ENCODE peak calls at places on chromosomes 1 and 21, in four cellular contexts. One of them, this sample, is unnamed.

GRCh38 chr1:9687876-9688582 is 36.5 kb downstream of the PIK3CD start:
- DNase-seq in HepG2: no peak
- DNase-seq in K562: peak
- DNase-seq in gastrocnemius medialis: no peak
- DNase-seq in this sample: peak

GRCh38 chr1:118479351-118479750 is 294.3 kb upstream of the SPAG17 start:
- DNase-seq in gastrocnemius medialis: no peak
- DNase-seq in K562: no peak
- DNase-seq in HepG2: no peak
- DNase-seq in this sample: no peak

GRCh38 chr1:246435421-246436041 is 71.5 kb downstream of the SMYD3 start:
- DNase-seq in gastrocnemius medialis: no peak
- DNase-seq in K562: no peak
- DNase-seq in HepG2: no peak
- DNase-seq in this sample: no peak

GRCh38 chr1:247390996-247391395 is 25.0 kb upstream of the NLRP3 start:
- DNase-seq in K562: no peak
- DNase-seq in gastrocnemius medialis: no peak
- DNase-seq in HepG2: no peak
- DNase-seq in this sample: no peak

GRCh38 chr21:45772180-45772579 is 128.7 kb downstream of the PCBP3 start:
- DNase-seq in gastrocnemius medialis: no peak
- DNase-seq in HepG2: no peak
- DNase-seq in K562: no peak
- DNase-seq in this sample: no peak

GRCh38 chr1:85467929-85468540 is 3.1 kb upstream of the DDAH1 start:
- DNase-seq in HepG2: no peak
- DNase-seq in K562: no peak
- DNase-seq in gastrocnemius medialis: no peak
- DNase-seq in this sample: no peak

GRCh38 chr1:206979379-206980043 is 9.3 kb upstream of the FCAMR start:
- DNase-seq in HepG2: peak
- DNase-seq in gastrocnemius medialis: no peak
- DNase-seq in K562: peak
- DNase-seq in this sample: no peak

GRCh38 chr21:17466166-17466565 is 46.7 kb upstream of the CXADR start:
- DNase-seq in gastrocnemius medialis: no peak
- DNase-seq in HepG2: peak
- DNase-seq in K562: no peak
- DNase-seq in this sample: no peak

GRCh38 chr1:234970731-234971476 is 157.7 kb downstream of the TOMM20 start:
- DNase-seq in gastrocnemius medialis: peak
- DNase-seq in HepG2: peak
- DNase-seq in K562: no peak
- DNase-seq in this sample: peak

GRCh38 chr1:186848509-186849130 is 19.9 kb downstream of the PLA2G4A start:
- DNase-seq in gastrocnemius medialis: no peak
- DNase-seq in K562: no peak
- DNase-seq in HepG2: peak
- DNase-seq in this sample: no peak

GRCh38 chr1:37731312-37732019 is 33.5 kb downstream of the EPHA10 start:
- DNase-seq in gastrocnemius medialis: no peak
- DNase-seq in HepG2: no peak
- DNase-seq in K562: no peak
- DNase-seq in this sample: no peak

GRCh38 chr1:106232128-106232527 is 824.3 kb upstream of the PRMT6 start:
- DNase-seq in gastrocnemius medialis: no peak
- DNase-seq in K562: no peak
- DNase-seq in HepG2: no peak
- DNase-seq in this sample: no peak

GRCh38 chr1:181104042-181104789 is 15.7 kb downstream of the IER5 start:
- DNase-seq in HepG2: no peak
- DNase-seq in gastrocnemius medialis: no peak
- DNase-seq in K562: no peak
- DNase-seq in this sample: no peak

GRCh38 chr1:177937931-177938330 is 31.9 kb downstream of the SEC16B start:
- DNase-seq in K562: no peak
- DNase-seq in HepG2: no peak
- DNase-seq in gastrocnemius medialis: no peak
- DNase-seq in this sample: no peak

GRCh38 chr1:16243936-16244649 is 7.1 kb upstream of the CPLANE2 start:
- DNase-seq in K562: peak
- DNase-seq in gastrocnemius medialis: peak
- DNase-seq in HepG2: peak
- DNase-seq in this sample: peak

GRCh38 chr1:240831191-240831631 is 219.3 kb upstream of the GREM2 start:
- DNase-seq in gastrocnemius medialis: no peak
- DNase-seq in K562: no peak
- DNase-seq in HepG2: no peak
- DNase-seq in this sample: no peak

GRCh38 chr1:156752843-156753486 is 1.5 kb upstream of the HDGF start:
- DNase-seq in HepG2: peak
- DNase-seq in K562: no peak
- DNase-seq in gastrocnemius medialis: no peak
- DNase-seq in this sample: no peak

GRCh38 chr1:18508084-18508483 is 27.4 kb downstream of the KLHDC7A start:
- DNase-seq in K562: no peak
- DNase-seq in gastrocnemius medialis: no peak
- DNase-seq in HepG2: no peak
- DNase-seq in this sample: no peak

GRCh38 chr21:33212159-33212851 is 17.4 kb upstream of the IFNAR2 start:
- DNase-seq in K562: no peak
- DNase-seq in HepG2: no peak
- DNase-seq in gastrocnemius medialis: no peak
- DNase-seq in this sample: no peak

GRCh38 chr1:152497273-152497672 is 13.3 kb upstream of the LCE5A start:
- DNase-seq in gastrocnemius medialis: no peak
- DNase-seq in HepG2: peak
- DNase-seq in K562: peak
- DNase-seq in this sample: no peak

GRCh38 chr1:153794671-153795324 is 19.6 kb downstream of the SLC27A3 start:
- DNase-seq in HepG2: no peak
- DNase-seq in K562: no peak
- DNase-seq in gastrocnemius medialis: no peak
- DNase-seq in this sample: no peak

GRCh38 chr1:116697892-116698595 is 30.5 kb upstream of the IGSF3 start:
- DNase-seq in HepG2: no peak
- DNase-seq in K562: peak
- DNase-seq in gastrocnemius medialis: no peak
- DNase-seq in this sample: no peak

GRCh38 chr1:31666290-31666963 is 21.8 kb upstream of the PEF1 start:
- DNase-seq in gastrocnemius medialis: no peak
- DNase-seq in K562: no peak
- DNase-seq in HepG2: no peak
- DNase-seq in this sample: no peak

GRCh38 chr21:37915941-37916794 is at the start of gene KCNJ6:
- DNase-seq in HepG2: no peak
- DNase-seq in K562: peak
- DNase-seq in gastrocnemius medialis: no peak
- DNase-seq in this sample: no peak

GRCh38 chr1:232515706-232516105 is 114.2 kb downstream of the SIPA1L2 start:
- DNase-seq in gastrocnemius medialis: no peak
- DNase-seq in K562: no peak
- DNase-seq in HepG2: no peak
- DNase-seq in this sample: no peak

GRCh38 chr1:94324168-94324544 is 86.8 kb upstream of the ARHGAP29 start:
- DNase-seq in K562: no peak
- DNase-seq in HepG2: no peak
- DNase-seq in gastrocnemius medialis: no peak
- DNase-seq in this sample: no peak

GRCh38 chr1:189859385-189859977 is 618.2 kb downstream of the BRINP3 start:
- DNase-seq in gastrocnemius medialis: no peak
- DNase-seq in K562: peak
- DNase-seq in HepG2: peak
- DNase-seq in this sample: no peak

GRCh38 chr1:39818482-39818881 is 29.8 kb upstream of the BMP8B start:
- DNase-seq in gastrocnemius medialis: no peak
- DNase-seq in HepG2: no peak
- DNase-seq in K562: no peak
- DNase-seq in this sample: no peak

GRCh38 chr1:101520302-101520701 is 283.5 kb downstream of the S1PR1 start:
- DNase-seq in HepG2: peak
- DNase-seq in gastrocnemius medialis: no peak
- DNase-seq in K562: peak
- DNase-seq in this sample: no peak

GRCh38 chr1:207672525-207673130 is 27.7 kb downstream of the CR1L start:
- DNase-seq in gastrocnemius medialis: no peak
- DNase-seq in K562: peak
- DNase-seq in HepG2: peak
- DNase-seq in this sample: no peak

GRCh38 chr1:68163220-68163619 is 69.1 kb downstream of the WLS start:
- DNase-seq in K562: no peak
- DNase-seq in HepG2: no peak
- DNase-seq in gastrocnemius medialis: no peak
- DNase-seq in this sample: no peak

GRCh38 chr21:27817902-27818623 is 851.2 kb upstream of the ADAMTS5 start:
- DNase-seq in gastrocnemius medialis: no peak
- DNase-seq in HepG2: no peak
- DNase-seq in K562: no peak
- DNase-seq in this sample: no peak

GRCh38 chr1:11215018-11216005 is 26.2 kb downstream of the ANGPTL7 start:
- DNase-seq in K562: no peak
- DNase-seq in gastrocnemius medialis: no peak
- DNase-seq in HepG2: no peak
- DNase-seq in this sample: no peak

GRCh38 chr21:34336756-34337391 is 26.9 kb upstream of the KCNE2 start:
- DNase-seq in HepG2: no peak
- DNase-seq in K562: no peak
- DNase-seq in gastrocnemius medialis: no peak
- DNase-seq in this sample: no peak

GRCh38 chr1:58768332-58768731 is 15.5 kb downstream of the JUN start:
- DNase-seq in K562: no peak
- DNase-seq in HepG2: no peak
- DNase-seq in gastrocnemius medialis: no peak
- DNase-seq in this sample: no peak

GRCh38 chr1:58774027-58774426 is 9.8 kb downstream of the JUN start:
- DNase-seq in HepG2: no peak
- DNase-seq in gastrocnemius medialis: no peak
- DNase-seq in K562: no peak
- DNase-seq in this sample: no peak

GRCh38 chr1:58769809-58770345 is 14.0 kb downstream of the JUN start:
- DNase-seq in K562: no peak
- DNase-seq in gastrocnemius medialis: no peak
- DNase-seq in HepG2: no peak
- DNase-seq in this sample: no peak

GRCh38 chr1:58768971-58769808 is 14.7 kb downstream of the JUN start:
- DNase-seq in HepG2: peak
- DNase-seq in gastrocnemius medialis: peak
- DNase-seq in K562: peak
- DNase-seq in this sample: peak

GRCh38 chr1:58773406-58773840 is 10.4 kb downstream of the JUN start:
- DNase-seq in HepG2: no peak
- DNase-seq in gastrocnemius medialis: peak
- DNase-seq in K562: no peak
- DNase-seq in this sample: peak
- H3K27ac ChIP-seq in HepG2: no peak
- H3K27ac ChIP-seq in gastrocnemius medialis: peak
- H3K27ac ChIP-seq in K562: no peak
- H3K27ac ChIP-seq in this sample: peak

GRCh38 chr1:210373878-210374599 is 45.3 kb downstream of the HHAT start:
- DNase-seq in HepG2: peak
- DNase-seq in K562: peak
- DNase-seq in gastrocnemius medialis: no peak
- DNase-seq in this sample: no peak
- TF ChIP-seq POLR2A in HepG2: peak
- TF ChIP-seq POLR2A in K562: peak
- TF ChIP-seq POLR2A in gastrocnemius medialis: no peak
- TF ChIP-seq POLR2A in this sample: no peak

GRCh38 chr1:48552420-48552819 is 80.4 kb upstream of the SPATA6 start:
- DNase-seq in gastrocnemius medialis: no peak
- DNase-seq in K562: no peak
- DNase-seq in HepG2: peak
- DNase-seq in this sample: no peak
- TF ChIP-seq CTCF in gastrocnemius medialis: peak
- TF ChIP-seq CTCF in K562: peak
- TF ChIP-seq CTCF in HepG2: peak
- TF ChIP-seq CTCF in this sample: no peak

DNA sequence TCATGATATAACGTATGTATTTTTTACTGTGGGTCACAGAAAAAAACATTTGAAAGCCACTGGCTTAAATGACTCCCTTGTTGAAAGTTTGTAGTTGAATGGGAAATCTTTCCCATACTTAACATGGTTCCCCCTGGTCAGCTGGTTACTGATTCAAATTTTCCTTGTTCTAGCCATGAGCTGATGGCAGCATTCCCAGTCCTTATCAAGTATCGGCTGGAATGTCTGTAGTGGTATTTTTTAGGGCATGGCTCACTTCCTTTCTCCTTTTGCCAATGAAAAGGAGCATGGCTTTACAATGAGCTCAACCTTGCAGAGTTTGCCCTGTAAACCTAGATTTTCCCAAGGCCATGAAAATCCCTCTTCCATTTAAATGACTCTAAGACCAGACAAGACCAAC is 55.7 kb downstream of the GIPC2 start:
- DNase-seq in K562: no peak
- DNase-seq in gastrocnemius medialis: no peak
- DNase-seq in HepG2: peak
- DNase-seq in this sample: no peak
- H3K27ac ChIP-seq in K562: no peak
- H3K27ac ChIP-seq in gastrocnemius medialis: peak
- H3K27ac ChIP-seq in HepG2: no peak
- H3K27ac ChIP-seq in this sample: peak

GRCh38 chr1:109190189-109190588 is 23.5 kb upstream of the SARS1 start:
- DNase-seq in K562: no peak
- DNase-seq in HepG2: no peak
- DNase-seq in gastrocnemius medialis: no peak
- DNase-seq in this sample: no peak
- TF ChIP-seq POLR2A in K562: no peak
- TF ChIP-seq POLR2A in HepG2: no peak
- TF ChIP-seq POLR2A in gastrocnemius medialis: no peak
- TF ChIP-seq POLR2A in this sample: no peak

DNA sequence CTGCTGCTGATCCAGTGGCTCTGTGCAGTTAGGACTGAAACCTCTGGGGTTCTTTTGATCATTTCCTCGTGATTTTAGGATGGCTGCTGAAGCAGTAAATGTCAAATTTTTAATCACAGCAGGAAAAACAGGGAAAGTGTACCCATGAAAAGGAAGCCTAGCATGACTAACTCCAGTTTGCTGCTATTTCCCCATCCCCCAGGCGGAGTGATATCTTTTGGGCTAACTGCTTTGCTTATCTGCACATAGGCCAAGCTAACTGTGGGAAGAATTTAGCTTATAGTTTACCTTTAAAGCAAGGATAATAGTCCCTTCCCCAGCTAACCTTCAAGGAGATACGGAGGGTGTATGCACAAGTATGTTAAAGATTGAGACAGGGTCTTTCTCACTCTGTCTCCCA is 149.8 kb upstream of the TNR start:
- DNase-seq in K562: no peak
- DNase-seq in HepG2: no peak
- DNase-seq in gastrocnemius medialis: no peak
- DNase-seq in this sample: no peak
- TF ChIP-seq CTCF in K562: no peak
- TF ChIP-seq CTCF in HepG2: no peak
- TF ChIP-seq CTCF in gastrocnemius medialis: no peak
- TF ChIP-seq CTCF in this sample: no peak